ENCODE peak calls at places on chromosomes 7 and 10, in ten cellular contexts. Y is NCI-H446; O is AG10803; X is HFF-Myc; A is nephron progenitor cell; B is Daoy; H is stimulated activated CD4-positive, alpha-beta T cell treated with anti-CD3 and anti-CD28 coated beads, Interleukin-4, amount 100 ng/mL, for 1 hour; Z is NCI-H1092; U is GM13977; T is GM10248. I is an unnamed sample.

GRCh38 chr10:72263613-72264241 is 10.0 kb upstream of the DDIT4 start:
- DNase-seq in O (no peak), H (peak), A (no peak), T (no peak), X (no peak), U (no peak), Z (peak), Y (no peak), B (peak), I (no peak)

GRCh38 chr10:31864834-31865518 is 63.7 kb downstream of the ARHGAP12 start:
- DNase-seq in O (no peak), A (no peak), Y (no peak), X (peak), H (no peak), B (peak), T (no peak), U (no peak), Z (no peak), I (no peak)

GRCh38 chr10:70487824-70488223 is 9.3 kb downstream of the PALD1 start:
- DNase-seq in T (no peak), B (no peak), Z (no peak), Y (no peak), A (no peak), H (no peak), X (no peak), O (no peak), U (no peak), I (no peak)

GRCh38 chr10:75995720-75996119 is 564.3 kb downstream of the LRMDA start:
- DNase-seq in Y (no peak), H (no peak), X (no peak), T (no peak), A (no peak), Z (no peak), U (no peak), O (no peak), B (no peak), I (no peak)

GRCh38 chr10:75663947-75664664 is 232.7 kb downstream of the LRMDA start:
- DNase-seq in Y (no peak), X (no peak), H (no peak), B (no peak), Z (no peak), U (no peak), A (no peak), O (no peak), T (no peak), I (peak)

GRCh38 chr7:137985253-137985896 is 16.5 kb downstream of the CREB3L2 start:
- DNase-seq in B (no peak), A (no peak), T (peak), Z (no peak), U (peak), O (no peak), H (no peak), Y (no peak), X (no peak), I (no peak)

GRCh38 chr7:139845443-139845805 is 16.4 kb downstream of the TBXAS1 start:
- DNase-seq in B (no peak), X (no peak), Y (no peak), H (no peak), T (no peak), Z (no peak), O (no peak), A (no peak), U (no peak), I (no peak)

GRCh38 chr10:22693371-22693784 is 21.0 kb downstream of the PIP4K2A start:
- DNase-seq in A (no peak), T (no peak), Y (no peak), H (peak), B (peak), Z (no peak), X (peak), O (peak), U (no peak), I (peak)

GRCh38 chr7:69949195-69949594 is 350.9 kb downstream of the AUTS2 start:
- DNase-seq in X (no peak), Z (no peak), A (no peak), B (no peak), H (no peak), O (no peak), Y (no peak), U (no peak), T (no peak), I (no peak)

GRCh38 chr10:29150010-29150409 is 138.9 kb upstream of the LYZL1 start:
- DNase-seq in Z (no peak), A (peak), Y (no peak), X (no peak), T (no peak), U (no peak), H (no peak), O (peak), B (peak), I (no peak)

GRCh38 chr7:101795461-101795860 is 22.0 kb upstream of the CUX1 start:
- DNase-seq in A (no peak), T (no peak), U (no peak), Z (no peak), Y (no peak), H (no peak), X (no peak), O (no peak), B (no peak), I (no peak)